ENCODE peak calls at places on chromosomes 13 and 19, in four cellular contexts. Q is heart left ventricle, Y is breast epithelium, X is ovary. C is an unnamed sample.

GRCh38 chr19:57961785-57962184 is 12.5 kb downstream of the C19orf18 start:
- DNase-seq in Y (no peak), X (no peak), Q (no peak), C (no peak)

GRCh38 chr13:79799049-79799448 is 318.1 kb downstream of the NDFIP2 start:
- DNase-seq in X (no peak), Y (no peak), Q (no peak), C (no peak)

GRCh38 chr19:6587093-6587820 is 3.7 kb downstream of the CD70 start:
- DNase-seq in Y (no peak), X (no peak), Q (no peak), C (no peak)

GRCh38 chr19:4977299-4978174 is 8.6 kb downstream of the KDM4B start:
- DNase-seq in X (peak; percentile 66), Y (no peak), Q (peak; percentile 65), C (no peak)

GRCh38 chr19:38506723-38507550 is 73.4 kb downstream of the RYR1 start:
- DNase-seq in Q (peak; percentile 71), X (peak; percentile 86), Y (peak; percentile 83), C (no peak)

GRCh38 chr19:50359432-50359818 is 6.0 kb downstream of the NAPSA start:
- DNase-seq in Y (no peak), Q (no peak), X (no peak), C (no peak)

GRCh38 chr13:112810608-112811007 is 120.8 kb downstream of the ATP11A start:
- DNase-seq in X (no peak), Y (no peak), Q (no peak), C (no peak)

GRCh38 chr13:80665792-80666333 is 324.9 kb upstream of the SPRY2 start:
- DNase-seq in Y (no peak), Q (no peak), X (no peak), C (no peak)

GRCh38 chr13:109725297-109725696 is 61.1 kb downstream of the IRS2 start:
- DNase-seq in X (no peak), Y (no peak), Q (no peak), C (no peak)

GRCh38 chr13:113771709-113772331 is 12.8 kb downstream of the TMEM255B start:
- DNase-seq in X (no peak), Q (no peak), Y (no peak), C (no peak)

GRCh38 chr19:10431943-10432735 is 11.8 kb downstream of the PDE4A start:
- DNase-seq in X (no peak), Y (no peak), Q (peak; percentile 73), C (no peak)

GRCh38 chr19:16143399-16144215 is at the start of gene HSH2D:
- DNase-seq in X (no peak), Q (peak; percentile 35), Y (peak; percentile 54), C (peak; percentile 81)

GRCh38 chr19:54369082-54369691 is 4.5 kb upstream of the LAIR1 start:
- DNase-seq in Q (no peak), X (no peak), Y (no peak), C (no peak)

GRCh38 chr19:50695251-50696064 is 24.1 kb downstream of the SHANK1 start:
- DNase-seq in Q (no peak), Y (no peak), X (no peak), C (no peak)

GRCh38 chr19:43562698-43563241 is 12.6 kb downstream of the XRCC1 start:
- DNase-seq in Y (peak; percentile 50), X (no peak), Q (peak; percentile 87), C (peak; percentile 72)

DNA sequence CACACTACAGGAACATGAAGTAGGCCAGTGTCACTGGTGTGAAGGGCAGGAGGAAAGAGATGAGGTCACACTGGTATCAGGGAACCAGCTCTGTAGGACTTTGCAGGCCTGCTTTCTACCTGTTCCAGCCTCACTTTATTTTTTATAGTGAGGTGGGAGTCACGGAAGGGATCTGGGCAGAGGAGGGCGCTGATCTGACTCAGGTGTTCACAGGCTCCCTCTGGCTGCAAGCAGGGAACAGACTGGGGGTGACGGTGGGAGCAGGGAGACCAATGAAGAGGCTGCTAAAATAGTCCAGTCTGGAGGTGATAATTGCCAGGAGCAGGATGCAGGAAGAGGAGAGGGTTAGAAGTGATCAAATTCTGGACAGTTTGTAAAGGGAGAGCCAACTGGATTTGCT is 2.8 kb downstream of the THAP8 start:
- DNase-seq in X (no peak), Q (no peak), Y (no peak), C (no peak)
- TF ChIP-seq CTCF in X (no peak), Q (no peak), Y (no peak), C (peak; percentile 13)

DNA sequence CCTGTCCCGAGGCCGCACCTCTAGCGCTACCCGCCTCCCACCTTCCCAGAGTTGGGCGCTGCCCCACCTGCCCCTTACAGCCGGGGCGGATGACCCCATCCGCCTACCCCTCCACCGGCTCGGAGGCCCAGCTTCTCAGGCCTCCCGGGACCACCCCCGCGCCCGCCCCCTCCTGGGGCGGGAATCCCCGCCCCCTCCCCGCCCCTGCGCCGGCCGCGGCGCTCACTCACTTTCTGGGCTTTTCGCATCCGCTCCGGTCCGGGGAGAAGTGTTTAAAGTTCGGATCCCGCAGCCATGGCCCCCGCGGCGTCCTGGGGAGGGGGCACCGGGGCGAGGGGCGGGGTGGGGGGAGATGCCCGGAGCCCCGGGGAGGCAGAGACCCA is 448 bp downstream of the ERFL start:
- DNase-seq in X (no peak), Y (no peak), Q (no peak), C (no peak)
- H3K27me3 ChIP-seq in X (no peaks in the 10 kb centered on the region), Y (peaks cover 86% of the 10 kb centered on the region), Q (peaks cover 80% of the 10 kb centered on the region), C (peaks cover 4% of the 10 kb centered on the region)

GRCh38 chr13:71864094-71864980 is 2.7 kb downstream of the DACH1 start:
- DNase-seq in X (no peak), Y (peak; percentile 25), Q (peak; percentile 54), C (peak; percentile 52)
- H3K4me3 ChIP-seq in X (peak overlapping the region; percentile 43), Y (peak overlapping the region; percentile 42), Q (peak overlapping the region; percentile 63), C (peak overlapping the region; percentile 45)

GRCh38 chr19:40530091-40530901 is 46.4 kb upstream of the SHKBP1 start:
- DNase-seq in Q (no peak), X (peak; percentile 41), Y (no peak), C (no peak)
- TF ChIP-seq CTCF in Q (no peak), X (no peak), Y (no peak), C (no peak)

GRCh38 chr13:40376867-40377266 is 289.6 kb downstream of the FOXO1 start:
- DNase-seq in X (no peak), Q (no peak), Y (no peak), C (no peak)
- H3K27me3 ChIP-seq in X (no peaks in the 10 kb centered on the region), Q (no peaks in the 10 kb centered on the region), Y (no peaks in the 10 kb centered on the region), C (no peaks in the 10 kb centered on the region)

GRCh38 chr19:1275260-1275975 is at the start of gene FAM174C:
- DNase-seq in X (peak; percentile 97), Y (peak; percentile 94), Q (peak; percentile 96), C (peak; percentile 97)
- H3K4me3 ChIP-seq in X (peak within 1 kb of the TSS; percentile 55), Y (peak within 1 kb of the TSS; percentile 69), Q (peak within 1 kb of the TSS; percentile 65), C (peak within 1 kb of the TSS; percentile 70)

GRCh38 chr13:21831654-21832324 is 160.9 kb downstream of the FGF9 start:
- DNase-seq in X (no peak), Q (no peak), Y (no peak), C (no peak)
- TF ChIP-seq CTCF in X (no peak), Q (no peak), Y (no peak), C (no peak)

GRCh38 chr13:93270769-93271753 is 44.5 kb downstream of the GPC6 start:
- DNase-seq in X (no peak), Y (no peak), Q (no peak), C (no peak)

GRCh38 chr13:93262729-93263128 is 36.1 kb downstream of the GPC6 start:
- DNase-seq in Q (no peak), X (no peak), Y (no peak), C (no peak)

GRCh38 chr13:93265800-93266199 is 39.2 kb downstream of the GPC6 start:
- DNase-seq in X (no peak), Q (no peak), Y (no peak), C (no peak)

GRCh38 chr13:93266681-93267080 is 40.1 kb downstream of the GPC6 start:
- DNase-seq in Y (no peak), Q (no peak), X (no peak), C (no peak)

GRCh38 chr13:93268327-93269028 is 41.9 kb downstream of the GPC6 start:
- DNase-seq in Q (no peak), X (no peak), Y (no peak), C (no peak)
- H3K27me3 ChIP-seq in Q (no peaks in the 10 kb centered on the region), X (no peaks in the 10 kb centered on the region), Y (no peaks in the 10 kb centered on the region), C (no peaks in the 10 kb centered on the region)

C was measured in right lobe of liver.